ENCODE peak calls at places on chromosomes 3 and 15, in ten cellular contexts. B, D, J, T, F, K, U, P, I and R are unnamed samples.

GRCh38 chr3:126378341-126378751 is 16.4 kb upstream of the CFAP100 start:
- DNase-seq in I (no peak), J (no peak), U (no peak), F (no peak), P (no peak), B (no peak), T (no peak), D (no peak), K (no peak), R (no peak)

GRCh38 chr3:14793126-14793857 is 25.5 kb upstream of the FGD5 start:
- DNase-seq in F (no peak), K (no peak), T (no peak), I (no peak), J (no peak), P (no peak), U (no peak), D (no peak), B (no peak), R (no peak)

GRCh38 chr3:14847613-14848541 is 29.1 kb downstream of the FGD5 start:
- DNase-seq in K (no peak), I (no peak), T (no peak), F (peak; percentile 47), J (no peak), B (peak; percentile 88), D (no peak), U (no peak), P (no peak), R (no peak)

GRCh38 chr15:63466378-63467192 is 37.8 kb upstream of the USP3 start:
- DNase-seq in T (peak; percentile 29), P (peak; percentile 75), I (peak; percentile 49), J (peak; percentile 74), F (peak; percentile 35), D (no peak), U (peak; percentile 34), K (no peak), B (peak; percentile 79), R (peak; percentile 81)

GRCh38 chr15:35994861-35995260 is 448.9 kb upstream of the DPH6 start:
- DNase-seq in J (no peak), K (no peak), D (no peak), F (no peak), U (no peak), B (no peak), P (no peak), T (no peak), I (no peak), R (no peak)

GRCh38 chr15:72994778-72995177 is 57.5 kb upstream of the NEO1 start:
- DNase-seq in T (peak; percentile 30), B (no peak), J (peak; percentile 7), K (no peak), P (no peak), U (no peak), D (peak; percentile 24), F (no peak), I (peak; percentile 9), R (no peak)

GRCh38 chr3:107384428-107384827 is 7.2 kb downstream of the CCDC54 start:
- DNase-seq in D (no peak), J (no peak), T (no peak), B (no peak), F (no peak), P (no peak), U (no peak), I (no peak), K (no peak), R (no peak)

GRCh38 chr3:4804161-4805058 is 174.8 kb upstream of the BHLHE40 start:
- DNase-seq in K (no peak), I (no peak), J (no peak), T (no peak), D (no peak), F (no peak), B (no peak), U (no peak), P (no peak), R (no peak)

GRCh38 chr3:189712906-189713483 is 81.8 kb downstream of the TP63 start:
- DNase-seq in I (no peak), J (peak; percentile 99), P (no peak), B (no peak), K (no peak), T (peak; percentile 95), U (no peak), D (no peak), F (no peak), R (no peak)

GRCh38 chr3:67601919-67602608 is 52.3 kb downstream of the SUCLG2 start:
- DNase-seq in U (no peak), K (no peak), P (no peak), J (no peak), F (no peak), D (no peak), I (no peak), T (no peak), B (no peak), R (no peak)

GRCh38 chr15:50906954-50907865 is 1.3 kb upstream of the AP4E1 start:
- DNase-seq in J (no peak), U (no peak), B (peak; percentile 70), T (no peak), K (no peak), I (no peak), D (no peak), P (peak; percentile 86), F (no peak), R (peak; percentile 91)

GRCh38 chr3:46998121-46998851 is 18.8 kb downstream of the NBEAL2 start:
- DNase-seq in I (no peak), F (peak; percentile 79), J (peak; percentile 13), K (no peak), B (peak; percentile 59), P (peak; percentile 90), D (peak; percentile 66), T (peak; percentile 6), U (peak; percentile 79), R (no peak)

GRCh38 chr3:104279617-104280016 is 1087.1 kb upstream of the ALCAM start:
- DNase-seq in I (no peak), P (no peak), U (no peak), K (peak; percentile 29), F (no peak), J (no peak), B (peak; percentile 30), T (no peak), D (no peak), R (peak; percentile 58)

GRCh38 chr3:189392969-189393368 is 221.2 kb downstream of the TPRG1 start:
- DNase-seq in U (no peak), B (no peak), J (no peak), P (no peak), T (no peak), D (no peak), K (no peak), F (no peak), I (no peak), R (no peak)

GRCh38 chr3:20028846-20029430 is 11.3 kb upstream of the KAT2B start:
- DNase-seq in K (no peak), I (no peak), J (no peak), T (no peak), U (no peak), D (peak; percentile 18), F (no peak), P (no peak), B (no peak), R (no peak)

GRCh38 chr3:136195258-136196063 is 674 bp downstream of the MSL2 start:
- DNase-seq in B (peak; percentile 60), D (peak; percentile 79), T (peak; percentile 66), P (no peak), I (peak; percentile 67), F (no peak), J (peak; percentile 82), K (peak; percentile 45), U (peak; percentile 60), R (peak; percentile 69)

GRCh38 chr3:145005427-145005826 is 1033.8 kb downstream of the DIPK2A start:
- DNase-seq in P (no peak), D (no peak), K (no peak), F (no peak), U (no peak), I (no peak), T (no peak), B (no peak), J (no peak), R (no peak)

GRCh38 chr15:77437264-77437663 is 16.6 kb downstream of the HMG20A start:
- DNase-seq in B (no peak), P (no peak), I (no peak), F (no peak), D (no peak), J (no peak), U (no peak), K (no peak), T (no peak), R (no peak)

GRCh38 chr15:85525755-85526154 is 145.4 kb downstream of the AKAP13 start:
- DNase-seq in P (no peak), B (no peak), T (no peak), F (no peak), I (no peak), J (no peak), U (no peak), D (no peak), K (no peak), R (peak; percentile 45)

GRCh38 chr15:66269326-66270090 is 16.0 kb upstream of the MEGF11 start:
- DNase-seq in I (no peak), F (peak; percentile 78), T (no peak), J (no peak), P (no peak), K (peak; percentile 51), U (no peak), D (no peak), B (no peak), R (no peak)

GRCh38 chr3:123060054-123060453 is 6.8 kb upstream of the PDIA5 start:
- DNase-seq in P (no peak), J (no peak), F (no peak), K (no peak), T (no peak), U (no peak), I (no peak), B (no peak), D (no peak), R (no peak)

GRCh38 chr15:60529332-60529731 is 50.4 kb upstream of the ICE2 start:
- DNase-seq in T (no peak), F (no peak), B (no peak), U (no peak), P (no peak), J (no peak), K (no peak), D (no peak), I (no peak), R (no peak)

GRCh38 chr3:45785626-45786150 is 10.6 kb downstream of the SLC6A20 start:
- DNase-seq in J (no peak), P (peak; percentile 47), K (no peak), T (no peak), I (no peak), U (no peak), F (no peak), D (no peak), B (no peak), R (no peak)

GRCh38 chr15:92908369-92909057 is 8.4 kb downstream of the CHD2 start:
- DNase-seq in B (no peak), F (no peak), J (no peak), U (no peak), I (no peak), D (no peak), T (no peak), P (no peak), K (no peak), R (no peak)

GRCh38 chr15:66774001-66774814 is 72.2 kb downstream of the SMAD6 start:
- DNase-seq in F (peak; percentile 89), P (peak; percentile 60), B (peak; percentile 92), I (peak; percentile 55), J (peak; percentile 25), K (no peak), T (peak; percentile 36), D (peak; percentile 77), U (peak; percentile 87), R (peak; percentile 62)

GRCh38 chr3:119234610-119235009 is 6.1 kb downstream of the B4GALT4 start:
- DNase-seq in B (no peak), K (no peak), I (no peak), F (no peak), U (no peak), T (no peak), P (no peak), J (no peak), D (no peak), R (no peak)

GRCh38 chr15:90400759-90401314 is 12.8 kb downstream of the IQGAP1 start:
- DNase-seq in K (peak; percentile 90), U (peak; percentile 81), F (peak; percentile 58), P (no peak), T (peak; percentile 71), J (peak; percentile 77), D (no peak), I (no peak), B (peak; percentile 88), R (peak; percentile 90)

GRCh38 chr3:71614426-71614825 is 30.9 kb upstream of the FOXP1 start:
- DNase-seq in P (no peak), D (no peak), T (no peak), U (peak; percentile 17), J (no peak), K (no peak), I (no peak), F (no peak), B (no peak), R (no peak)